ENCODE peak calls at places on chromosome 11, in five cellular contexts. L is GM12878, T is K562, Q is A549, P is HepG2. D is an unnamed sample.

GRCh38 chr11:12693485-12694181 is 19.4 kb downstream of the TEAD1 start:
- DNase-seq in L (no peak), T (no peak), Q (peak; percentile 73), P (peak; percentile 48), D (peak; percentile 99)

GRCh38 chr11:636511-637332 is at the start of gene DRD4:
- DNase-seq in L (no peak), T (no peak), Q (no peak), P (no peak), D (no peak)

GRCh38 chr11:73317373-73317772 is 9.3 kb downstream of the ARHGEF17 start:
- DNase-seq in L (no peak), T (no peak), Q (no peak), P (no peak), D (no peak)

GRCh38 chr11:35418847-35419712 is at the start of gene SLC1A2:
- DNase-seq in L (no peak), T (no peak), Q (peak; percentile 19), P (no peak), D (no peak)

GRCh38 chr11:28627690-28628255 is 519.6 kb downstream of the METTL15 start:
- DNase-seq in L (no peak), T (no peak), Q (no peak), P (no peak), D (no peak)

GRCh38 chr11:10473371-10473770 is 18.3 kb downstream of the AMPD3 start:
- DNase-seq in L (no peak), T (no peak), Q (no peak), P (no peak), D (no peak)

GRCh38 chr11:27231519-27231918 is 131.5 kb downstream of the CCDC34 start:
- DNase-seq in L (no peak), T (no peak), Q (no peak), P (no peak), D (no peak)

GRCh38 chr11:1693327-1694063 is 3.5 kb upstream of the KRTAP5-6 start:
- DNase-seq in L (no peak), T (peak; percentile 89), Q (peak; percentile 90), P (peak; percentile 50), D (peak; percentile 74)

GRCh38 chr11:112877561-112877960 is 83.7 kb upstream of the NCAM1 start:
- DNase-seq in L (no peak), T (no peak), Q (no peak), P (no peak), D (no peak)

GRCh38 chr11:33695051-33695566 is 5.5 kb downstream of the C11orf91 start:
- DNase-seq in L (no peak), T (no peak), Q (no peak), P (peak; percentile 28), D (peak; percentile 93)

GRCh38 chr11:2697871-2698270 is 1.9 kb downstream of the KCNQ1OT1 start:
- DNase-seq in L (no peak), T (no peak), Q (no peak), P (no peak), D (no peak)
- H3K4me1 ChIP-seq in L (no peaks in the 10 kb centered on the region), T (peaks cover 34% of the 10 kb centered on the region), Q (peaks cover 16% of the 10 kb centered on the region), P (peaks cover 63% of the 10 kb centered on the region), D (peaks cover 5% of the 10 kb centered on the region)

GRCh38 chr11:119995730-119996491 is 142.0 kb downstream of the TRIM29 start:
- DNase-seq in L (no peak), T (no peak), Q (no peak), P (no peak), D (no peak)
- TF ChIP-seq MYC in L (no peak), T (no peak), Q (no peak), P (no peak), D (no peak)

GRCh38 chr11:7596975-7597391 is 76.3 kb downstream of the CYB5R2 start:
- DNase-seq in L (no peak), T (no peak), Q (no peak), P (no peak), D (no peak)

GRCh38 chr11:7597620-7598019 is 75.7 kb downstream of the CYB5R2 start:
- DNase-seq in L (no peak), T (no peak), Q (no peak), P (no peak), D (no peak)

GRCh38 chr11:7603031-7603781 is 70.1 kb downstream of the CYB5R2 start:
- DNase-seq in L (no peak), T (no peak), Q (no peak), P (no peak), D (no peak)

GRCh38 chr11:7599209-7599608 is 74.1 kb downstream of the CYB5R2 start:
- DNase-seq in L (no peak), T (no peak), Q (no peak), P (no peak), D (peak; percentile 64)

DNA sequence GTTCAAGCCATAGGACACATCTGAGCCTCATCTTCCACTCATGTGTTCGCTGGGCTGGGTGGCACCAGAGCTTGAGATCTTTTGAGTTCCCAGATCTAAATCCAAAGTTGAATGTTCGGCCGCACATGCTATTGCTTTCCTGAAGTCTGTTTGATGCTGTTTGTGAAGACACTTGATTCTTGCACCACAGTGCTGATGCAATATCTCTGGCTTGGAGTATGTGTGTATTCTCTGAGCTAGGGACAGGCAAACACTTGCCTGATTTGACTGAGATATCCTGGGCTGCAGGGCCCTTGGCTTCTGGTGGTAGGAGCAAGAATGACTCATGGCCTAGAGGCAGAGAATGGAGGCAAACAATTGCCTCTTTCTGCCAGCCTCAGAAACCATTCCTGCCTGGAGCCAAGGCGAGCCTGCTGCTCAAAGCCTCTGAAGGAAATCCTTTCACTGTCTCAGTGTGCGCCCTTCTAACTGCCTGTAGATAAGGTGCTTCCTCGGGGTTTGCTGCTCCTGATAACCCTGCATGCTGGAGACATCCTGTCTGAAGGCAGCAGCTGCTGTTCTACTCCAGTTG is 73.0 kb downstream of the CYB5R2 start:
- DNase-seq in L (no peak), T (no peak), Q (peak; percentile 22), P (peak; percentile 89), D (peak; percentile 92)
- H3K4me1 ChIP-seq in L (no peaks in the 10 kb centered on the region), T (no peaks in the 10 kb centered on the region), Q (peaks cover 68% of the 10 kb centered on the region), P (peaks cover 65% of the 10 kb centered on the region), D (peaks cover 36% of the 10 kb centered on the region)

GRCh38 chr11:62805991-62806441 is 776 bp upstream of the NXF1 start:
- DNase-seq in L (no peak), T (peak; percentile 37), Q (no peak), P (no peak), D (no peak)
- TF ChIP-seq MYC in L (no peak), T (no peak), Q (no peak), P (no peak), D (no peak)

DNA sequence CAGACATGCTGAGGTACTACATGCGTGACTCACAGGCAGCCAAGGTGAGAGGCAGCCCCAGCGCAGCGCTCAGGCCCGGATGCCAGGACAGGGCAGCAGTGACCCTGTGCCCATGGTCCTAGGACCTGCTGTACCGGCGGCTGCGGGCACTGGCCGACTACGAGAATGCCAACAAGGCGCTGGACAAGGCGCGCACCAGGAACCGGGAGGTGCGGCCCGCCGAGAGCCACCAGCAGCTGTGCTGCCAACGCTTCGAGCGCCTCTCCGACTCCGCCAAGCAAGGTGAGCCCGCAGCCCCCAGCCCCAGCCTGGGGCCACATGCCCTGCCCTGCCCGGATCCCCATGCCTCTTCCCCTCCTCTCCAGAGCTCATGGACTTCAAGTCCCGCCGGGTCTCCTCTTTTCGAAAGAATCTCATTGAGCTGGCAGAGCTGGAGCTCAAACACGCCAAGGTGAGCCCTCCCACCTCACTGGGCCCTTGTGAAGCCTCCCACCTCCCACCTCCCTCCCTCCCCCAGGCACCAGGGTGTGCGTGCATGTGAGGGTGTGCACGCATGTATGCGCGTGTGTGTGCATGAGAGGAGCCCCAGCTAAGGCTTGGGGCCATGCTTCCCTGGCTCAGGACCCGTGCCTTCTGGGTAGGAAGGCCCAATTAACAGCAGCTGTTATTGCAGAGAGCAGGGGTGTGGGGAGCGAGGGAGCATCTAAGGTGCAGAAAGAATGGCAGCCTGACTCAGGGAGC is 5.3 kb downstream of the CFL1 start:
- DNase-seq in L (no peak), T (no peak), Q (no peak), P (no peak), D (no peak)
- H3K4me1 ChIP-seq in L (peaks cover 10% of the 10 kb centered on the region), T (peaks cover 42% of the 10 kb centered on the region), Q (peaks cover 23% of the 10 kb centered on the region), P (peaks cover 71% of the 10 kb centered on the region), D (peaks cover 15% of the 10 kb centered on the region)

GRCh38 chr11:8021920-8022319 is 34.8 kb downstream of the EIF3F start:
- DNase-seq in L (no peak), T (no peak), Q (no peak), P (no peak), D (no peak)
- TF ChIP-seq MYC in L (no peak), T (no peak), Q (no peak), P (no peak), D (no peak)

GRCh38 chr11:64314805-64315561 is 2.4 kb downstream of the TRMT112 start:
- DNase-seq in L (no peak), T (no peak), Q (no peak), P (no peak), D (no peak)

GRCh38 chr11:64312947-64313346 is 4.4 kb downstream of the TRMT112 start:
- DNase-seq in L (no peak), T (no peak), Q (no peak), P (no peak), D (no peak)

GRCh38 chr11:64313491-64314145 is 3.7 kb downstream of the TRMT112 start:
- DNase-seq in L (no peak), T (peak; percentile 35), Q (no peak), P (no peak), D (no peak)

GRCh38 chr11:64317325-64317960 is at the start of gene TRMT112:
- DNase-seq in L (peak; percentile 96), T (peak; percentile 69), Q (peak; percentile 95), P (peak; percentile 99), D (peak; percentile 94)

DNA sequence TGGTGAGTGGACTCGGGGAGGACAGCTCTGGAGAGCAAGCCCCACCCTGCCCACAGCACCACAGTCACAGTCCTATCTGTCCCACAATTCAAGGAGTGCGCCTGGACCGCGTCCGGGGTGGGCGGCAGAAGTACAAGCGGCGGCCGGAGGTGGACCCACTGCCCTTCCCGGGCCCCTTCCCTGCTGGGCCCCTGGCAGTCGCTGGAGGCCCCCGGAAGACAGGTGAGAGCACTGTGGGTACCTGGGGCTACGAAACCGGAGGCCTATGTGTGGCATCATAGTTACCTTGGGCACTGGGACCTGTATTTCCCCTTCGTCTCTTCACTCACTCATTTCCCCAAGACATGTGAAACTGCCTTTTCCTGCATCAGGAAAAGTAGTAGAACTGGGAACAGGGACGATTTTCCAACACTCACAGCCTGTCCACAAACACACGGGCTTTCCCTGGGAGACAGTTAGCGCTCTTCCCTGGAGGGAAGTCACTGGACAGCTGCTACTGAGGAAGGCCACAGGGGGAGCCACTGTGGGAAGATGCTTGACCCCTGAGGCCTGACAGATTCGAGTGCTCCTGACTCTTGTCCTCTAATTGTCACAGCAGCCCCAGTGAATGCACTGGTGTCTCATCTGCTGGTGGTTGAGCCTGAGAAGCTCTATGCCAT is 3.1 kb downstream of the TRMT112 start:
- DNase-seq in L (no peak), T (no peak), Q (no peak), P (no peak), D (no peak)
- H3K4me1 ChIP-seq in L (peaks cover 9% of the 10 kb centered on the region), T (peaks cover 60% of the 10 kb centered on the region), Q (peaks cover 11% of the 10 kb centered on the region), P (peaks cover 34% of the 10 kb centered on the region), D (peaks cover 9% of the 10 kb centered on the region)

GRCh38 chr11:42996742-42997307 is 315.0 kb upstream of the API5 start:
- DNase-seq in L (no peak), T (no peak), Q (no peak), P (no peak), D (no peak)

GRCh38 chr11:42992594-42992993 is 319.2 kb upstream of the API5 start:
- DNase-seq in L (no peak), T (no peak), Q (no peak), P (no peak), D (no peak)
- TF ChIP-seq MYC in L (no peak), T (no peak), Q (no peak), P (no peak), D (no peak)